ENCODE peak calls at places on chromosomes 4 and X, in five cellular contexts. L, Z, C, K and T are unnamed samples.

GRCh38 chr4:25759101-25759500 is 103.5 kb downstream of the SLC34A2 start:
- DNase-seq in L (no peak), Z (no peak), C (no peak), K (no peak), T (no peak)

GRCh38 chr4:158778712-158779111 is 9.9 kb downstream of the FNIP2 start:
- DNase-seq in L (no peak), Z (no peak), C (no peak), K (no peak), T (peak)

GRCh38 chr4:40055873-40056721 is 553 bp upstream of the N4BP2 start:
- DNase-seq in L (peak), Z (peak), C (peak), K (peak), T (peak)

GRCh38 chr4:148868207-148868606 is 426.0 kb upstream of the NR3C2 start:
- DNase-seq in L (no peak), Z (no peak), C (no peak), K (no peak), T (no peak)

GRCh38 chr4:1216869-1217294 is 32.0 kb downstream of the CTBP1 start:
- DNase-seq in L (no peak), Z (peak), C (no peak), K (peak), T (no peak)

GRCh38 chr4:167222098-167222497 is 12.2 kb downstream of the SPOCK3 start:
- DNase-seq in L (no peak), Z (no peak), C (no peak), K (no peak), T (no peak)

GRCh38 chrX:46777971-46778810 is 19.3 kb upstream of the SLC9A7 start:
- DNase-seq in L (no peak), Z (no peak), C (no peak), K (no peak), T (peak)

GRCh38 chr4:42985971-42986370 is 93.5 kb downstream of the GRXCR1 start:
- DNase-seq in L (no peak), Z (no peak), C (no peak), K (no peak), T (no peak)

GRCh38 chr4:153790962-153791551 is 2.2 kb upstream of the SFRP2 start:
- DNase-seq in L (no peak), Z (no peak), C (no peak), K (no peak), T (no peak)

GRCh38 chrX:352582-353314 is 34.0 kb downstream of the PPP2R3B start:
- DNase-seq in L (no peak), Z (no peak), C (no peak), K (no peak), T (no peak)

GRCh38 chrX:74784629-74785028 is 140.6 kb downstream of the NEXMIF start:
- DNase-seq in L (no peak), Z (no peak), C (no peak), K (no peak), T (no peak)

GRCh38 chr4:13527983-13528822 is 16.1 kb downstream of the NKX3-2 start:
- DNase-seq in L (no peak), Z (no peak), C (peak), K (no peak), T (no peak)

GRCh38 chr4:118353452-118353851 is 649 bp upstream of the PRSS12 start:
- DNase-seq in L (no peak), Z (no peak), C (no peak), K (no peak), T (no peak)

GRCh38 chr4:11542952-11543351 is 114.3 kb upstream of the HS3ST1 start:
- DNase-seq in L (no peak), Z (no peak), C (no peak), K (no peak), T (peak)